ENCODE peak calls at places on chromosomes 7 and 10, in seven cellular contexts. One of them, this sample, is unnamed.

GRCh38 chr7:68121056-68121455 is 1124.4 kb downstream of the TYW1 start:
- DNase-seq in SK-N-SH: no peak
- DNase-seq in HL-60: no peak
- DNase-seq in A549: no peak
- DNase-seq in astrocyte: no peak
- DNase-seq in sigmoid colon: no peak
- DNase-seq in brain microvascular endothelial cell: no peak
- DNase-seq in this sample: no peak

GRCh38 chr10:78960316-78960800 is 108.4 kb upstream of the ZMIZ1 start:
- DNase-seq in SK-N-SH: no peak
- DNase-seq in HL-60: no peak
- DNase-seq in A549: no peak
- DNase-seq in astrocyte: peak; percentile 95
- DNase-seq in sigmoid colon: peak; percentile 96
- DNase-seq in brain microvascular endothelial cell: peak; percentile 86
- DNase-seq in this sample: peak; percentile 73

GRCh38 chr7:98870071-98870651 is 347 bp upstream of the TMEM130 start:
- DNase-seq in SK-N-SH: peak; percentile 86
- DNase-seq in HL-60: peak; percentile 63
- DNase-seq in A549: peak; percentile 70
- DNase-seq in astrocyte: peak; percentile 47
- DNase-seq in sigmoid colon: peak; percentile 66
- DNase-seq in brain microvascular endothelial cell: no peak
- DNase-seq in this sample: peak; percentile 43

GRCh38 chr10:133537551-133538545 is 10.7 kb downstream of the CYP2E1 start:
- DNase-seq in SK-N-SH: no peak
- DNase-seq in HL-60: no peak
- DNase-seq in A549: no peak
- DNase-seq in astrocyte: no peak
- DNase-seq in sigmoid colon: no peak
- DNase-seq in brain microvascular endothelial cell: no peak
- DNase-seq in this sample: no peak

GRCh38 chr7:50660040-50660829 is 95.0 kb upstream of the DDC start:
- DNase-seq in SK-N-SH: no peak
- DNase-seq in HL-60: peak; percentile 87
- DNase-seq in A549: no peak
- DNase-seq in astrocyte: no peak
- DNase-seq in sigmoid colon: no peak
- DNase-seq in brain microvascular endothelial cell: no peak
- DNase-seq in this sample: no peak

GRCh38 chr7:51315393-51316261 is 982 bp downstream of the COBL start:
- DNase-seq in SK-N-SH: peak; percentile 58
- DNase-seq in HL-60: no peak
- DNase-seq in A549: peak; percentile 44
- DNase-seq in astrocyte: peak; percentile 23
- DNase-seq in sigmoid colon: peak; percentile 69
- DNase-seq in brain microvascular endothelial cell: no peak
- DNase-seq in this sample: peak; percentile 48

GRCh38 chr7:151556592-151556991 is 36.9 kb upstream of the RHEB start:
- DNase-seq in SK-N-SH: no peak
- DNase-seq in HL-60: no peak
- DNase-seq in A549: no peak
- DNase-seq in astrocyte: no peak
- DNase-seq in sigmoid colon: no peak
- DNase-seq in brain microvascular endothelial cell: no peak
- DNase-seq in this sample: no peak

GRCh38 chr10:51707392-51707791 is 8.0 kb upstream of the CSTF2T start:
- DNase-seq in SK-N-SH: no peak
- DNase-seq in HL-60: no peak
- DNase-seq in A549: no peak
- DNase-seq in astrocyte: no peak
- DNase-seq in sigmoid colon: peak; percentile 73
- DNase-seq in brain microvascular endothelial cell: no peak
- DNase-seq in this sample: no peak

GRCh38 chr10:109889867-109890266 is 33.4 kb downstream of the XPNPEP1 start:
- DNase-seq in SK-N-SH: no peak
- DNase-seq in HL-60: no peak
- DNase-seq in A549: no peak
- DNase-seq in astrocyte: peak; percentile 89
- DNase-seq in sigmoid colon: no peak
- DNase-seq in brain microvascular endothelial cell: peak; percentile 89
- DNase-seq in this sample: no peak

GRCh38 chr10:35626971-35627507 is 15.1 kb downstream of the FZD8 start:
- DNase-seq in SK-N-SH: no peak
- DNase-seq in HL-60: no peak
- DNase-seq in A549: no peak
- DNase-seq in astrocyte: peak; percentile 32
- DNase-seq in sigmoid colon: no peak
- DNase-seq in brain microvascular endothelial cell: no peak
- DNase-seq in this sample: no peak

GRCh38 chr10:60901561-60902235 is 42.3 kb downstream of the RHOBTB1 start:
- DNase-seq in SK-N-SH: peak; percentile 59
- DNase-seq in HL-60: no peak
- DNase-seq in A549: no peak
- DNase-seq in astrocyte: no peak
- DNase-seq in sigmoid colon: no peak
- DNase-seq in brain microvascular endothelial cell: no peak
- DNase-seq in this sample: no peak

GRCh38 chr10:114723361-114723760 is 65.3 kb upstream of the ABLIM1 start:
- DNase-seq in SK-N-SH: no peak
- DNase-seq in HL-60: no peak
- DNase-seq in A549: no peak
- DNase-seq in astrocyte: no peak
- DNase-seq in sigmoid colon: no peak
- DNase-seq in brain microvascular endothelial cell: no peak
- DNase-seq in this sample: no peak

GRCh38 chr10:93436577-93436976 is 45.6 kb downstream of the MYOF start:
- DNase-seq in SK-N-SH: no peak
- DNase-seq in HL-60: no peak
- DNase-seq in A549: no peak
- DNase-seq in astrocyte: peak; percentile 99
- DNase-seq in sigmoid colon: peak; percentile 87
- DNase-seq in brain microvascular endothelial cell: peak; percentile 94
- DNase-seq in this sample: no peak

GRCh38 chr7:11492307-11492706 is 339.7 kb downstream of the THSD7A start:
- DNase-seq in SK-N-SH: no peak
- DNase-seq in HL-60: peak; percentile 52
- DNase-seq in A549: no peak
- DNase-seq in astrocyte: peak; percentile 3
- DNase-seq in sigmoid colon: no peak
- DNase-seq in brain microvascular endothelial cell: no peak
- DNase-seq in this sample: no peak

GRCh38 chr7:2681954-2682799 is 5.8 kb upstream of the AMZ1 start:
- DNase-seq in SK-N-SH: no peak
- DNase-seq in HL-60: no peak
- DNase-seq in A549: no peak
- DNase-seq in astrocyte: no peak
- DNase-seq in sigmoid colon: no peak
- DNase-seq in brain microvascular endothelial cell: no peak
- DNase-seq in this sample: no peak

GRCh38 chr7:80060218-80060806 is 74.3 kb upstream of the GNAI1 start:
- DNase-seq in SK-N-SH: peak; percentile 44
- DNase-seq in HL-60: no peak
- DNase-seq in A549: peak; percentile 17
- DNase-seq in astrocyte: peak; percentile 45
- DNase-seq in sigmoid colon: no peak
- DNase-seq in brain microvascular endothelial cell: no peak
- DNase-seq in this sample: peak; percentile 20

GRCh38 chr7:50367098-50367497 is 62.6 kb downstream of the IKZF1 start:
- DNase-seq in SK-N-SH: no peak
- DNase-seq in HL-60: no peak
- DNase-seq in A549: no peak
- DNase-seq in astrocyte: no peak
- DNase-seq in sigmoid colon: no peak
- DNase-seq in brain microvascular endothelial cell: no peak
- DNase-seq in this sample: no peak

GRCh38 chr7:159014297-159015062 is 130.2 kb downstream of the VIPR2 start:
- DNase-seq in SK-N-SH: no peak
- DNase-seq in HL-60: no peak
- DNase-seq in A549: no peak
- DNase-seq in astrocyte: no peak
- DNase-seq in sigmoid colon: no peak
- DNase-seq in brain microvascular endothelial cell: no peak
- DNase-seq in this sample: no peak
- H3K27ac ChIP-seq in SK-N-SH: no peak overlapping the region
- H3K27ac ChIP-seq in HL-60: no peak overlapping the region
- H3K27ac ChIP-seq in A549: peak overlapping the region; percentile 94
- H3K27ac ChIP-seq in astrocyte: no peak overlapping the region
- H3K27ac ChIP-seq in sigmoid colon: peak overlapping the region; percentile 71
- H3K27ac ChIP-seq in brain microvascular endothelial cell: no peak overlapping the region
- H3K27ac ChIP-seq in this sample: no peak overlapping the region

DNA sequence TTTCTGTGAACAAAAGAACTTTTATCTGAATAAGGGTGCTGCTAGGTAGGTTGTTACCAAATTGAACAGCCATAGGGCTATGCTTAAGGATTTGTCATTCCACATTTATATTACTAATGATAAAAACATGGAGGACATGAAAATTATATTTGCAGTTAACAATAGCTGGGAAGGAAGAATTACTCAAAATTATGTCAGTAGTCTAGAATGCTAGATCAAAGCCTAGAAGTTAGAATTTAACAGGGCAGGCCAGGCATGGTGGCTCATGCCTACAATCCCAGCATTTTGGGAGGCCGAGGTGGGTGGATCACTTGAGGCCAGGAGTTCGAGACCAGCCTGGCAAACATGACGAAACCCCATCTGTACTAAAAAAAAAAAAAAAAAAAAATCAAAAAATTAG is 9.4 kb downstream of the STK17A start:
- DNase-seq in SK-N-SH: no peak
- DNase-seq in HL-60: no peak
- DNase-seq in A549: no peak
- DNase-seq in astrocyte: no peak
- DNase-seq in sigmoid colon: no peak
- DNase-seq in brain microvascular endothelial cell: no peak
- DNase-seq in this sample: no peak
- H3K27ac ChIP-seq in SK-N-SH: peak overlapping the region; percentile 46
- H3K27ac ChIP-seq in HL-60: no peak overlapping the region
- H3K27ac ChIP-seq in A549: peak overlapping the region; percentile 40
- H3K27ac ChIP-seq in astrocyte: peak overlapping the region; percentile 4
- H3K27ac ChIP-seq in sigmoid colon: no peak overlapping the region
- H3K27ac ChIP-seq in brain microvascular endothelial cell: no peak overlapping the region
- H3K27ac ChIP-seq in this sample: peak overlapping the region; percentile 57

GRCh38 chr10:119495061-119495505 is 47.4 kb downstream of the RGS10 start:
- DNase-seq in SK-N-SH: no peak
- DNase-seq in HL-60: no peak
- DNase-seq in A549: no peak
- DNase-seq in astrocyte: no peak
- DNase-seq in sigmoid colon: peak; percentile 74
- DNase-seq in brain microvascular endothelial cell: no peak
- DNase-seq in this sample: no peak
- H3K27ac ChIP-seq in SK-N-SH: no peak overlapping the region
- H3K27ac ChIP-seq in HL-60: no peak overlapping the region
- H3K27ac ChIP-seq in A549: no peak overlapping the region
- H3K27ac ChIP-seq in astrocyte: no peak overlapping the region
- H3K27ac ChIP-seq in sigmoid colon: peak overlapping the region; percentile 3
- H3K27ac ChIP-seq in brain microvascular endothelial cell: no peak overlapping the region
- H3K27ac ChIP-seq in this sample: no peak overlapping the region

DNA sequence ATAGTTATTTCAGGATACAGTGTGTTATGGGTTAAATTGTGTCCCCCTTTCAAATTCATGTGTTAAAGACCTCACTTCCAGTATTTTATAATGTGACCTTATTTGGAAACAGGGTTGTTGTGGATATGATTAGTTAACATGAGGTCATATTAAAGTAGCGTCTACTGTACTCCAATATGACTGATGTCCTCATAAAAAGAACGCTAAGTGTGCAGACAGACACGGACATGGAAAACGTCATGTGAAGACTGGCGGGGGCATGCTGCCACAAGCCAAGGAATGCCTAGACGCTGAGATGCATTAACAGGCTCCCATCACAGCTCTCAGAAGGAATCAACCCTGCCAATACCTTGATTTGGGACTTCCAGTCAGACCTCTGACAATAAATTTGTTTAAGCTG is 1.5 kb upstream of the WDR37 start:
- DNase-seq in SK-N-SH: no peak
- DNase-seq in HL-60: no peak
- DNase-seq in A549: no peak
- DNase-seq in astrocyte: no peak
- DNase-seq in sigmoid colon: no peak
- DNase-seq in brain microvascular endothelial cell: no peak
- DNase-seq in this sample: peak; percentile 60
- H3K27ac ChIP-seq in SK-N-SH: no peak overlapping the region
- H3K27ac ChIP-seq in HL-60: peak overlapping the region; percentile 94
- H3K27ac ChIP-seq in A549: no peak overlapping the region
- H3K27ac ChIP-seq in astrocyte: no peak overlapping the region
- H3K27ac ChIP-seq in sigmoid colon: no peak overlapping the region
- H3K27ac ChIP-seq in brain microvascular endothelial cell: peak overlapping the region; percentile 100
- H3K27ac ChIP-seq in this sample: peak overlapping the region; percentile 61

DNA sequence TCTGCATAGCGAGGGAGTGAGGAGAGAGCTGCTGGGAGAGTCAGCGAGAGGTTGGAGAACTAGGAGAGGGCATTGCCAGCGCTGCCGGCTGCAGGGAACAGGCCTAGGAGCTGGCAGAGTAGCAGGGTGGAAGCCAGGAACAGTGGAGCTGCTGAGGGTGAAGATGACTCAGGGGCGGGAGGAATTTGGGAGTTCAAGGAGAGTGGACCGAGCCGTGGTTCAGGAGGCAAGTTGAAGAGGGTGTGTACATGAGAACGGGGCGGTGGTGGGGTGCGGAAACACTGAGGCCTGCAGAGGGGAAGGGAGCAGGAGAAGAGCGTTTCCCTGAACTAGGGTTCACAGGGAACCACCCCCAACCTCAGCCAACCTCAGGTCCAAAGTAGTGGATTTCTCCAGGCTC is 31.5 kb downstream of the HIF1AN start:
- DNase-seq in SK-N-SH: no peak
- DNase-seq in HL-60: no peak
- DNase-seq in A549: no peak
- DNase-seq in astrocyte: no peak
- DNase-seq in sigmoid colon: no peak
- DNase-seq in brain microvascular endothelial cell: no peak
- DNase-seq in this sample: no peak
- H3K27ac ChIP-seq in SK-N-SH: no peak overlapping the region
- H3K27ac ChIP-seq in HL-60: no peak overlapping the region
- H3K27ac ChIP-seq in A549: no peak overlapping the region
- H3K27ac ChIP-seq in astrocyte: no peak overlapping the region
- H3K27ac ChIP-seq in sigmoid colon: no peak overlapping the region
- H3K27ac ChIP-seq in brain microvascular endothelial cell: no peak overlapping the region
- H3K27ac ChIP-seq in this sample: no peak overlapping the region